ENCODE peak calls at places on chromosomes 16 and 17, in eight cellular contexts. N, G, T, M, Q, P, F and L are unnamed samples. For H3K4me1, the result is how much of the 10 kb centered on the place peaks cover.

GRCh38 chr17:21674242-21674731 is 18.0 kb upstream of the KCNJ18 start:
- DNase-seq in N (no peak), G (no peak), T (peak), M (no peak), Q (no peak), P (no peak), F (no peak), L (no peak)

GRCh38 chr16:66426112-66427035 is 721 bp upstream of the BEAN1 start:
- DNase-seq in N (peak), G (peak), T (peak), M (peak), Q (no peak), P (no peak), F (no peak), L (no peak)

GRCh38 chr16:57648125-57648524 is 19.7 kb downstream of the ADGRG1 start:
- DNase-seq in N (no peak), G (no peak), T (no peak), M (no peak), Q (no peak), P (no peak), F (no peak), L (no peak)

GRCh38 chr17:73304971-73305786 is 6.6 kb downstream of the CDC42EP4 start:
- DNase-seq in N (peak), G (peak), T (no peak), M (peak), Q (peak), P (peak), F (peak), L (no peak)

GRCh38 chr17:19000531-19001011 is 4.0 kb downstream of the FAM83G start:
- DNase-seq in N (peak), G (peak), T (peak), M (peak), Q (peak), P (peak), F (no peak), L (no peak)

GRCh38 chr16:67977469-67978227 is 2.7 kb downstream of the DPEP3 start:
- DNase-seq in N (no peak), G (no peak), T (no peak), M (no peak), Q (no peak), P (no peak), F (no peak), L (no peak)

GRCh38 chr16:85583491-85584181 is 29.5 kb upstream of the GSE1 start:
- DNase-seq in N (peak), G (peak), T (peak), M (peak), Q (peak), P (no peak), F (no peak), L (no peak)

GRCh38 chr17:12549499-12549901 is 116.2 kb upstream of the MYOCD start:
- DNase-seq in N (peak), G (no peak), T (no peak), M (no peak), Q (peak), P (no peak), F (no peak), L (no peak)

GRCh38 chr16:85924675-85925074 is 25.7 kb downstream of the IRF8 start:
- DNase-seq in N (peak), G (peak), T (no peak), M (no peak), Q (no peak), P (no peak), F (no peak), L (no peak)

GRCh38 chr17:1573932-1574696 is 11.5 kb upstream of the PITPNA start:
- DNase-seq in N (peak), G (peak), T (peak), M (peak), Q (peak), P (peak), F (peak), L (peak)

GRCh38 chr16:379183-379960 is 2.4 kb downstream of the PGAP6 start:
- DNase-seq in N (no peak), G (no peak), T (no peak), M (no peak), Q (no peak), P (no peak), F (no peak), L (no peak)

GRCh38 chr16:11089504-11090124 is 145.2 kb downstream of the CLEC16A start:
- DNase-seq in N (peak), G (peak), T (no peak), M (no peak), Q (peak), P (peak), F (no peak), L (no peak)

GRCh38 chr17:3988297-3989120 is 24.3 kb upstream of the ATP2A3 start:
- DNase-seq in N (peak), G (no peak), T (peak), M (no peak), Q (peak), P (no peak), F (no peak), L (no peak)

GRCh38 chr16:2586241-2586640 is 48.4 kb downstream of the PDPK1 start:
- DNase-seq in N (no peak), G (no peak), T (peak), M (peak), Q (no peak), P (no peak), F (no peak), L (no peak)

GRCh38 chr16:53745753-53746258 is 41.9 kb downstream of the FTO start:
- DNase-seq in N (peak), G (peak), T (no peak), M (no peak), Q (peak), P (peak), F (peak), L (no peak)

GRCh38 chr17:32330142-32330541 is 11.8 kb downstream of the C17orf75 start:
- DNase-seq in N (no peak), G (no peak), T (no peak), M (no peak), Q (no peak), P (no peak), F (no peak), L (no peak)

GRCh38 chr17:79545251-79546005 is 65.4 kb downstream of the RBFOX3 start:
- DNase-seq in N (no peak), G (no peak), T (no peak), M (no peak), Q (no peak), P (no peak), F (no peak), L (no peak)

GRCh38 chr16:78230832-78231231 is 131.4 kb downstream of the WWOX start:
- DNase-seq in N (peak), G (no peak), T (no peak), M (no peak), Q (peak), P (no peak), F (no peak), L (no peak)

GRCh38 chr17:4696432-4696796 is 7.5 kb downstream of the PELP1 start:
- DNase-seq in N (no peak), G (no peak), T (no peak), M (no peak), Q (no peak), P (no peak), F (no peak), L (no peak)

GRCh38 chr16:79077391-79077790 is 523.1 kb downstream of the MAF start:
- DNase-seq in N (no peak), G (no peak), T (no peak), M (no peak), Q (no peak), P (no peak), F (no peak), L (no peak)

GRCh38 chr16:84608281-84608680 is 9.6 kb downstream of the COTL1 start:
- DNase-seq in N (no peak), G (no peak), T (no peak), M (no peak), Q (no peak), P (no peak), F (no peak), L (no peak)

GRCh38 chr16:9139965-9140364 is 48.5 kb downstream of the HAPSTR1 start:
- DNase-seq in N (peak), G (peak), T (peak), M (peak), Q (peak), P (no peak), F (peak), L (peak)

DNA sequence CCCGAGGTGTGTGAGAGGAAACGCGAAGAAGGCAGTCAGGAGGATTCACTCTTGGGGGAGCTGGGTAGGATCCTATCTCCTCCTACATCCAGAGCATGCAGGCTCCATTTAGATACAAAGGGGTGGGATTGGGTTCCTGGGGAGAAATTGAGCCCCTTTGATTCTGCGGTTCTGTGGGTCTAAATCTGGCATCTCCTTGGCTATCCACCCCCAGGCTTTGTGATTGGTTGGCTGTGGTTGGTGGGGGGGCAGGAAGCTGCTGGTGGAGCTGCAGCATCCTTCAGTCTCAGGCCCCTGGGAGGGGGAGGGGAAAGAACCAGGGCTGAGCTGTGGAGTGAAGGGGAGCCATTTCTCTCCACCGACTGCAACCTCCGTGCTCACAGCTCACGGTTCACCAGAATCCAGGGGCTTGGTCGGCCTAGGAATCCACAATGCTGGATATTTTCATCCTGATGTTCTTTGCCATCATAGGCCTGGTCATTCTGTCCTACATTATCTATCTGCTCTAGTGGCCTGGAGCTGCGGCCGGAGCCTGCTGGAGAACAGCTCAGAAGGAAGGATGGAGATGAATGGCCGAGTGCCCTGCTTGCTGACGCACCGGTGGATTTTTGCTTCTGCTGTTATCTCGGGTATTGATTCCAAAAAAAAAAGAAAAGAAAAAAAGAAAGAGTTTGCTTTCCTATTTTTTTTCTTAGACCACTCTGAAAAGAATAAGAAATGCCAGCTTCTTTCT is at the start of gene LASP1NB:
- DNase-seq in N (peak), G (peak), T (peak), M (peak), Q (peak), P (no peak), F (no peak), L (peak)
- H3K4me3 ChIP-seq in N (peak), G (no peak), T (peak), M (peak), Q (peak), P (no peak), F (no peak), L (no peak)

GRCh38 chr17:75850928-75851692 is 4.0 kb downstream of the WBP2 start:
- DNase-seq in N (peak), G (no peak), T (no peak), M (no peak), Q (no peak), P (no peak), F (no peak), L (no peak)

GRCh38 chr17:75849304-75849695 is 5.1 kb upstream of the UNC13D start:
- DNase-seq in N (no peak), G (no peak), T (no peak), M (no peak), Q (no peak), P (no peak), F (no peak), L (no peak)

GRCh38 chr17:75848523-75849303 is 4.5 kb upstream of the UNC13D start:
- DNase-seq in N (no peak), G (peak), T (peak), M (peak), Q (peak), P (peak), F (peak), L (peak)

GRCh38 chr17:75847595-75848522 is 3.7 kb upstream of the UNC13D start:
- DNase-seq in N (no peak), G (no peak), T (no peak), M (no peak), Q (no peak), P (no peak), F (no peak), L (no peak)

GRCh38 chr17:75849724-75850123 is 5.4 kb downstream of the WBP2 start:
- DNase-seq in N (no peak), G (no peak), T (no peak), M (no peak), Q (no peak), P (no peak), F (no peak), L (no peak)
- H3K4me1 ChIP-seq in N (under half), G (under half), T (under half), M (under half), Q (under half), P (half or more), F (half or more), L (under half)

GRCh38 chr16:22282254-22282892 is 14.8 kb upstream of the POLR3E start:
- DNase-seq in N (no peak), G (no peak), T (no peak), M (no peak), Q (no peak), P (no peak), F (no peak), L (no peak)

DNA sequence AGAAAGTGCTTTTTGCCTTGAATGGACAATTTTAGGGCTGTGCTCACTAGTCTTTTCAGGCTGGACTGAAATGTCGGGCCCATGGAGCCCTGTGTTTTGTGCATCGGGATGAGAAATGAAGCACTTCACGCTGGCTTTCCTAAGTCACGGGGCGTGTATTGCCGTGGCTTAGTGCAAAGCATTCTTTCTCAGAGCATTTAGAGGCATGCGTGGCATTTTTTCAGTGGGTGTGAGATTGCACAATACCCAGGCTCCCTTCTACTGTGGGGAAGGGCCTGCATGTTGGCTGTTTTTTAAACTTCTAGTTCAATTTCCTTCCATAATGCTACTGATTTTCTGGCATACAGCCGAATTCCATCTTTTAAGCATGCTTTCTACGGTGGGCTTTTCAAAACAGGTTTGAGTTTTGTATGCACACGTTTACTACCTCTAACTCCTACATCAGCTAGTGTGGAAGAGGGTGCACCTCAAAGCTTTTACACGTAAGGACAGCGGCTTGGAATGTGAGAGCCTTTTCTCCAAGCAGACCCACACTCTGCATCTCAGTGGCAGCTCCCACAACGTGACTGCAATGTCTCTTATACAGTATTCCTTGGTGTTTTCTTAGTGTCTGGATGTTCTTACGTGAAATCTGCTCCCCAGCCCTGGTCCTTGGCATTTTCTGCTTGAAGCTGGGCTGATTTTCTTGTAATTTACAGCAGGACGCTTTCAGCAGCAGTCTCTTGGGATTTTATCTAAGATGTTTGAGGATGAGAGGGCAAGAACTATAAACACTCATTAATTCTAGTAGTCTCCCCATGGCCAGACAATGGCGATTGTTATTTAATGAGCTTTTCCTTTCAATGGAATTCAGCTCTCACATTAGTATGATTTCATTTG is 12.3 kb upstream of the POLR3E start:
- DNase-seq in N (peak), G (peak), T (no peak), M (no peak), Q (peak), P (no peak), F (no peak), L (no peak)
- H2AFZ ChIP-seq in N (no peak), G (no peak), T (no peak), M (no peak), Q (no peak), P (no peak), F (no peak), L (no peak)

GRCh38 chr17:44987194-44987882 is 19.2 kb upstream of the C1QL1 start:
- DNase-seq in N (no peak), G (peak), T (no peak), M (peak), Q (no peak), P (no peak), F (no peak), L (no peak)

GRCh38 chr17:44989552-44990138 is 21.5 kb upstream of the C1QL1 start:
- DNase-seq in N (no peak), G (no peak), T (no peak), M (no peak), Q (no peak), P (no peak), F (no peak), L (no peak)

GRCh38 chr17:44990994-44991393 is 22.9 kb upstream of the C1QL1 start:
- DNase-seq in N (no peak), G (no peak), T (no peak), M (no peak), Q (no peak), P (no peak), F (no peak), L (no peak)

GRCh38 chr17:44988256-44988942 is 20.3 kb upstream of the C1QL1 start:
- DNase-seq in N (no peak), G (no peak), T (no peak), M (peak), Q (no peak), P (no peak), F (no peak), L (no peak)

DNA sequence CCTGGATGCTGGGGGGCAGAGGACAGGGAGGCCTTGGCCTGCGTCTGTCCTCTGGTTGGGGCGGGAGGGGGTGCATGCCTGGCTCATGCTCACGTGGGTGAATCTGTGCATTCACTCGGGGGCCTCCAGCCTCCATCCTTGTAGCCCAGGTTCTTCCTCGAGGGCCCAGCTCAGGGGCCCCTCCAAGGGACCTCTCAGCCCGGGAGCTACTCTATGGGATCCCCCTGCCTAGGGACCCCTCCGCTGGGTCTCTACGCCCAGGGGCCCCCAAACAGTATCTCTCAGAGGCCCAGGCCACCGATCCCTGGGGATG is 19.7 kb upstream of the C1QL1 start:
- DNase-seq in N (no peak), G (no peak), T (no peak), M (no peak), Q (no peak), P (no peak), F (no peak), L (no peak)
- H3K4me3 ChIP-seq in N (no peak), G (no peak), T (no peak), M (peak), Q (no peak), P (no peak), F (no peak), L (no peak)

DNA sequence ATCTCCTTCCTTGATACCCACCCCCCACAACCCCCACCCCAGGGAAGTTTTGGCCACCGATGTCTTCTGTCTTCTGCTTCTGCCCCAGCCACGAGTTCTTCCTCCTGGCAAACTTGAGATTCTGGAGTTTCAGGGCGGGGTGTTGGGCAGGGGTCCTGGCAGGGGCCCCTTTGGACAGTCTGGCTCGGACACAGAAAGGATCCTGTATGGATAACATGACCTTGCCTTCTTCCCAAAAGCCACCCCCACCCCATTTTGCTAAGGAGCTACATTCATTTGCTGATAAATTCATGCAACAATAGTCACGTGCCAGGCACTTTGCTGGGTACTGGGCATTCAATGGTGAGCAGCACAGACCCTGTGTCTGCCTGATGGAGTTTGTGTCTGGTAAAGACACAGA is 5.9 kb upstream of the COL1A1 start:
- DNase-seq in N (no peak), G (peak), T (no peak), M (no peak), Q (no peak), P (no peak), F (no peak), L (no peak)
- H3K4me1 ChIP-seq in N (half or more), G (half or more), T (half or more), M (under half), Q (half or more), P (under half), F (under half), L (under half)

GRCh38 chr16:23879735-23880373 is 44.1 kb downstream of the PRKCB start:
- DNase-seq in N (no peak), G (no peak), T (no peak), M (no peak), Q (no peak), P (no peak), F (no peak), L (no peak)
- H2AFZ ChIP-seq in N (no peak), G (no peak), T (no peak), M (no peak), Q (no peak), P (no peak), F (no peak), L (peak)

GRCh38 chr17:56833812-56834379 is at the start of the genes C17orf67 and DGKE:
- DNase-seq in N (peak), G (peak), T (peak), M (peak), Q (peak), P (peak), F (peak), L (peak)

GRCh38 chr17:56833023-56833811 is 503 bp downstream of the C17orf67 start:
- DNase-seq in N (peak), G (peak), T (peak), M (peak), Q (peak), P (no peak), F (peak), L (peak)

GRCh38 chr17:56834380-56835258 is 668 bp downstream of the DGKE start:
- DNase-seq in N (peak), G (peak), T (peak), M (peak), Q (peak), P (peak), F (no peak), L (peak)

GRCh38 chr17:56832446-56832845 is 1.3 kb downstream of the C17orf67 start:
- DNase-seq in N (no peak), G (peak), T (no peak), M (no peak), Q (no peak), P (no peak), F (no peak), L (no peak)

GRCh38 chr17:56835259-56835575 is 1.3 kb downstream of the DGKE start:
- DNase-seq in N (no peak), G (no peak), T (no peak), M (no peak), Q (peak), P (no peak), F (no peak), L (no peak)
- H3K4me3 ChIP-seq in N (peak), G (peak), T (peak), M (peak), Q (peak), P (peak), F (no peak), L (peak)